ENCODE peak calls at places on chromosome 18, in four cellular contexts. E is AG09309, K is GM04504, J is WTC11. O is an unnamed sample.

GRCh38 chr18:7139409-7139808 is 21.8 kb upstream of the LAMA1 start:
- DNase-seq in E (no peak), K (no peak), J (no peak), O (no peak)

GRCh38 chr18:56257215-56257614 is 381.2 kb downstream of the TXNL1 start:
- DNase-seq in E (peak; percentile 64), K (peak; percentile 68), J (no peak), O (no peak)

GRCh38 chr18:59467497-59467896 is 108.4 kb upstream of the LMAN1 start:
- DNase-seq in E (no peak), K (no peak), J (no peak), O (no peak)

GRCh38 chr18:79918089-79919011 is 33.1 kb downstream of the SLC66A2 start:
- DNase-seq in E (no peak), K (no peak), J (no peak), O (no peak)

GRCh38 chr18:28972333-28972732 is 795.4 kb upstream of the CDH2 start:
- DNase-seq in E (no peak), K (no peak), J (no peak), O (no peak)

GRCh38 chr18:61350578-61350977 is 17.3 kb downstream of the CDH20 start:
- DNase-seq in E (no peak), K (no peak), J (no peak), O (no peak)

GRCh38 chr18:12989397-12990127 is 1.6 kb upstream of the CEP192 start:
- DNase-seq in E (no peak), K (no peak), J (no peak), O (no peak)

GRCh38 chr18:73551211-73551610 is 596.4 kb downstream of the FBXO15 start:
- DNase-seq in E (no peak), K (no peak), J (no peak), O (no peak)

GRCh38 chr18:59376351-59376935 is 17.4 kb upstream of the LMAN1 start:
- DNase-seq in E (no peak), K (no peak), J (no peak), O (no peak)

GRCh38 chr18:66874375-66874774 is 270.5 kb upstream of the CDH19 start:
- DNase-seq in E (no peak), K (no peak), J (no peak), O (no peak)

GRCh38 chr18:11362856-11363255 is 213.5 kb upstream of the PIEZO2 start:
- DNase-seq in E (no peak), K (no peak), J (no peak), O (no peak)

GRCh38 chr18:12278765-12279682 is 24.9 kb downstream of the CIDEA start:
- DNase-seq in E (peak; percentile 78), K (peak; percentile 91), J (peak; percentile 71), O (peak; percentile 33)

GRCh38 chr18:63578357-63578958 is 8.7 kb upstream of the SERPINB13 start:
- DNase-seq in E (peak; percentile 14), K (no peak), J (peak; percentile 39), O (peak; percentile 62)

GRCh38 chr18:46152808-46153617 is 48.8 kb downstream of the HAUS1 start:
- DNase-seq in E (no peak), K (no peak), J (peak; percentile 41), O (no peak)

GRCh38 chr18:8960740-8961657 is 141.5 kb upstream of the NDUFV2 start:
- DNase-seq in E (no peak), K (no peak), J (no peak), O (no peak)

GRCh38 chr18:25056456-25056855 is 295.5 kb downstream of the ZNF521 start:
- DNase-seq in E (no peak), K (no peak), J (no peak), O (no peak)

GRCh38 chr18:22040527-22040926 is 128.9 kb upstream of the GATA6 start:
- DNase-seq in E (no peak), K (no peak), J (no peak), O (no peak)

GRCh38 chr18:26548144-26549102 is at the start of gene KCTD1:
- DNase-seq in E (peak; percentile 37), K (peak; percentile 67), J (peak; percentile 81), O (peak; percentile 71)

GRCh38 chr18:46414863-46415262 is 242.2 kb downstream of the LOXHD1 start:
- DNase-seq in E (no peak), K (no peak), J (no peak), O (no peak)

GRCh38 chr18:73151086-73151485 is 283.3 kb upstream of the NETO1 start:
- DNase-seq in E (no peak), K (no peak), J (no peak), O (no peak)

GRCh38 chr18:77090546-77091200 is 41.9 kb downstream of the MBP start:
- DNase-seq in E (no peak), K (no peak), J (no peak), O (no peak)

GRCh38 chr18:49052891-49053644 is 102.3 kb upstream of the SMAD7 start:
- DNase-seq in E (peak; percentile 94), K (peak; percentile 94), J (no peak), O (no peak)

GRCh38 chr18:25164837-25165791 is 186.9 kb downstream of the ZNF521 start:
- DNase-seq in E (no peak), K (peak; percentile 9), J (no peak), O (no peak)

GRCh38 chr18:54389143-54389505 is 31.4 kb downstream of the C18orf54 start:
- DNase-seq in E (no peak), K (no peak), J (no peak), O (no peak)

GRCh38 chr18:10274327-10274726 is 180.1 kb upstream of the APCDD1 start:
- DNase-seq in E (peak; percentile 33), K (peak; percentile 80), J (no peak), O (no peak)

GRCh38 chr18:63040788-63041410 is 278.7 kb downstream of the BCL2 start:
- DNase-seq in E (no peak), K (no peak), J (no peak), O (no peak)

GRCh38 chr18:54822872-54823845 is 5.1 kb upstream of the RAB27B start:
- DNase-seq in E (peak; percentile 96), K (peak; percentile 93), J (no peak), O (no peak)

GRCh38 chr18:58572181-58572580 is 56.7 kb downstream of the ALPK2 start:
- DNase-seq in E (peak; percentile 97), K (peak; percentile 97), J (no peak), O (no peak)

GRCh38 chr18:54023471-54023870 is 201.0 kb downstream of the MBD2 start:
- DNase-seq in E (no peak), K (no peak), J (no peak), O (no peak)

GRCh38 chr18:76546282-76546572 is 51.2 kb upstream of the ZNF516 start:
- DNase-seq in E (no peak), K (no peak), J (no peak), O (no peak)

GRCh38 chr18:12585218-12585617 is 72.7 kb downstream of the SPIRE1 start:
- DNase-seq in E (no peak), K (no peak), J (no peak), O (no peak)

GRCh38 chr18:68083131-68083530 is 566.6 kb upstream of the DSEL start:
- DNase-seq in E (peak; percentile 46), K (peak; percentile 49), J (no peak), O (no peak)

GRCh38 chr18:48042431-48042830 is 112.0 kb upstream of the SMAD2 start:
- DNase-seq in E (no peak), K (no peak), J (no peak), O (no peak)

GRCh38 chr18:24368749-24369148 is 28.9 kb downstream of the OSBPL1A start:
- DNase-seq in E (no peak), K (no peak), J (no peak), O (no peak)

GRCh38 chr18:76953186-76953982 is 131.0 kb downstream of the ZNF236 start:
- DNase-seq in E (no peak), K (no peak), J (no peak), O (no peak)

GRCh38 chr18:49814147-49814499 is 790 bp upstream of the ACAA2 start:
- DNase-seq in E (no peak), K (peak; percentile 30), J (peak; percentile 57), O (peak; percentile 50)

GRCh38 chr18:78542204-78542603 is 437.4 kb upstream of the SALL3 start:
- DNase-seq in E (no peak), K (no peak), J (no peak), O (no peak)

GRCh38 chr18:35019929-35020328 is 21.3 kb upstream of the MAPRE2 start:
- DNase-seq in E (no peak), K (no peak), J (no peak), O (no peak)

O was measured in neural crest cell.